ENCODE peak calls at places on chromosomes 5 and 9, in four cellular contexts. E is ovary, G is HCT116, J is mesenchymal stem cell. B is an unnamed sample.
A peak's percentile ranks its signal among the peaks of the same experiment; 100 is the strongest.

GRCh38 chr5:149959406-149960236 is 937 bp upstream of the SLC26A2 start:
- DNase-seq in E (no peak), G (peak; percentile 87), J (peak; percentile 93), B (no peak)

GRCh38 chr5:18732556-18733479 is 1098.6 kb downstream of the TAF11L14 start:
- DNase-seq in E (no peak), G (no peak), J (no peak), B (no peak)

GRCh38 chr9:24881361-24881760 is 335.7 kb upstream of the IZUMO3 start:
- DNase-seq in G (no peak), J (no peak), E (no peak), B (no peak)

GRCh38 chr5:143053780-143054179 is 283.6 kb downstream of the ARHGAP26 start:
- DNase-seq in G (no peak), J (no peak), E (no peak), B (no peak)

GRCh38 chr9:87564706-87565335 is 67.2 kb downstream of the DAPK1 start:
- DNase-seq in E (no peak), J (no peak), G (no peak), B (no peak)

GRCh38 chr5:172574845-172575170 is 66.3 kb upstream of the NEURL1B start:
- DNase-seq in G (no peak), E (no peak), J (no peak), B (no peak)

GRCh38 chr5:64587370-64587769 is 81.6 kb downstream of the RGS7BP start:
- DNase-seq in E (no peak), J (peak; percentile 22), G (no peak), B (no peak)

GRCh38 chr5:137753227-137753985 is 757 bp downstream of the HNRNPA0 start:
- DNase-seq in G (no peak), E (peak; percentile 35), J (no peak), B (peak; percentile 42)

GRCh38 chr5:82413302-82414042 is 135.3 kb upstream of the RPS23 start:
- DNase-seq in E (no peak), J (peak; percentile 75), G (no peak), B (no peak)

GRCh38 chr5:11904270-11904906 is at the start of gene CTNND2:
- DNase-seq in E (no peak), G (no peak), J (peak; percentile 36), B (peak; percentile 18)

GRCh38 chr5:177067491-177067890 is 19.2 kb upstream of the FGFR4 start:
- DNase-seq in J (no peak), E (no peak), G (no peak), B (no peak)

GRCh38 chr9:109918359-109919163 is 138.6 kb downstream of the PALM2AKAP2 start:
- DNase-seq in J (peak; percentile 54), E (no peak), G (no peak), B (no peak)

GRCh38 chr5:111603446-111603827 is 91.1 kb upstream of the STARD4 start:
- DNase-seq in J (peak; percentile 60), E (no peak), G (no peak), B (no peak)

GRCh38 chr5:33439905-33440481 is 772 bp upstream of the TARS1 start:
- DNase-seq in E (no peak), G (no peak), J (no peak), B (no peak)

GRCh38 chr9:13974891-13975290 is 339.1 kb downstream of the NFIB start:
- DNase-seq in G (no peak), E (no peak), J (no peak), B (no peak)

GRCh38 chr5:128644863-128645262 is 106.8 kb upstream of the FBN2 start:
- DNase-seq in J (peak; percentile 60), G (no peak), E (no peak), B (no peak)
- H3K4me3 ChIP-seq in J (peak overlapping the region; percentile 57), G (no peak overlapping the region), E (no peak overlapping the region), B (no peak overlapping the region)

GRCh38 chr5:6674421-6674820 is 38.8 kb upstream of the TENT4A start:
- DNase-seq in G (no peak), J (no peak), E (no peak), B (no peak)

GRCh38 chr5:6674886-6675285 is 38.3 kb upstream of the TENT4A start:
- DNase-seq in E (no peak), J (no peak), G (no peak), B (no peak)

GRCh38 chr5:6676702-6677101 is 36.5 kb upstream of the TENT4A start:
- DNase-seq in E (no peak), G (no peak), J (peak; percentile 9), B (no peak)

GRCh38 chr5:6673963-6674362 is 39.3 kb upstream of the TENT4A start:
- DNase-seq in E (no peak), J (no peak), G (no peak), B (no peak)

DNA sequence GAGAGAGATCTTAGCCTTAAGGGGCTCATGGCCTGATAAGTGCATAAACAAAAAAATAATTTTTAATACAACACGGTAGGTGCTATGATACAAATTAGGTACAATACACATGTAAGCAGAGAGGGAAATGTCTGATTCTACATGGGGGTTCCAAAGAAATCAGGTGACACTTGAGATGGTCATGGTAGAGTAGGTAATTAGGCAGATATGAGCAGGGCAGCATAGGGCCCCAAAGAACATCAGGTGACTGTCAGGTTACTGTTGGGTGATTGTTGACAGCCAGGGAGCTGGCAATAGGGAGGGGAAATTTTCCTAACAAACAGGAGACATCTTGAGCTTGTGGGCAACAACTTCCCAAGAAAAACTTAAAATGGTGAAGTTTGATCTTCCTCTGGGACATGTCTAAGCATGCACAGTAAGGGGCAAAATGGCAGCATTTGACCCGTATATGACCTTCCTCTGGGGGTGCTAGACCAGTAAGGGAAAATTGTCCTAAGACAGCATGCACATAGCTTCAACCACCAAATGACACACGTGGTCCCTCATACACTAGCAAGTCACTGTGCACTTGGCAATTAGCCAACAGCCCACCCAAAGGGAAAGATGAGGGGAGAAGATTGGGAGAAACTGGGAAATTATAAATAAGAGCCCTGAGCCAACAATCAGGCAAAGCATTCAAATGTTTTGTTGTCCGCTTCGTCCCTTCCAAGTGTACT is 37.3 kb upstream of the TENT4A start:
- DNase-seq in J (no peak), E (no peak), G (no peak), B (no peak)
- H3K27ac ChIP-seq in J (no peak overlapping the region), E (no peak overlapping the region), G (no peak overlapping the region), B (no peak overlapping the region)

GRCh38 chr9:77453857-77454647 is 194.1 kb downstream of the GNA14 start:
- DNase-seq in J (no peak), E (no peak), G (no peak), B (no peak)
- H3K4me3 ChIP-seq in J (no peak overlapping the region), E (no peak overlapping the region), G (no peak overlapping the region), B (no peak overlapping the region)

GRCh38 chr5:170151105-170151831 is 45.6 kb downstream of the FOXI1 start:
- DNase-seq in J (peak; percentile 33), E (no peak), G (peak; percentile 57), B (peak; percentile 36)
- H3K27ac ChIP-seq in J (peak overlapping the region; percentile 33), E (no peak overlapping the region), G (peak overlapping the region; percentile 40), B (peak overlapping the region; percentile 51)